ENCODE peak calls at places on chromosomes 16 and 17, in four cellular contexts. One of them, this sample, is unnamed.

GRCh38 chr17:10471853-10472252 is 2.5 kb upstream of the MYH4 start:
- DNase-seq in tibial artery: no peak
- DNase-seq in ovary: no peak
- DNase-seq in psoas muscle: no peak
- DNase-seq in this sample: no peak

GRCh38 chr17:66353937-66354401 is 51.6 kb downstream of the PRKCA start:
- DNase-seq in tibial artery: no peak
- DNase-seq in ovary: no peak
- DNase-seq in psoas muscle: no peak
- DNase-seq in this sample: no peak

GRCh38 chr16:21666772-21667171 is 3.0 kb downstream of the OTOA start:
- DNase-seq in tibial artery: no peak
- DNase-seq in ovary: no peak
- DNase-seq in psoas muscle: no peak
- DNase-seq in this sample: no peak

GRCh38 chr16:72848759-72849664 is 198.9 kb downstream of the ZFHX3 start:
- DNase-seq in tibial artery: peak
- DNase-seq in ovary: peak
- DNase-seq in psoas muscle: peak
- DNase-seq in this sample: peak

GRCh38 chr16:89018605-89019158 is 41.7 kb upstream of the CBFA2T3 start:
- DNase-seq in tibial artery: peak
- DNase-seq in ovary: no peak
- DNase-seq in psoas muscle: peak
- DNase-seq in this sample: peak

GRCh38 chr17:52024296-52024870 is 134.1 kb downstream of the CA10 start:
- DNase-seq in tibial artery: no peak
- DNase-seq in ovary: peak
- DNase-seq in psoas muscle: no peak
- DNase-seq in this sample: no peak

GRCh38 chr17:19538095-19539039 is 4.7 kb downstream of the SLC47A1 start:
- DNase-seq in tibial artery: no peak
- DNase-seq in ovary: no peak
- DNase-seq in psoas muscle: peak
- DNase-seq in this sample: no peak

GRCh38 chr17:4600563-4600962 is 16.2 kb downstream of the SMTNL2 start:
- DNase-seq in tibial artery: no peak
- DNase-seq in ovary: peak
- DNase-seq in psoas muscle: peak
- DNase-seq in this sample: peak

GRCh38 chr17:65332375-65332774 is 195.2 kb downstream of the RGS9 start:
- DNase-seq in tibial artery: no peak
- DNase-seq in ovary: no peak
- DNase-seq in psoas muscle: no peak
- DNase-seq in this sample: peak

GRCh38 chr17:45341389-45342158 is 24.8 kb upstream of the MAP3K14 start:
- DNase-seq in tibial artery: peak
- DNase-seq in ovary: peak
- DNase-seq in psoas muscle: peak
- DNase-seq in this sample: peak

GRCh38 chr16:57017251-57017650 is 27.9 kb downstream of the NLRC5 start:
- DNase-seq in tibial artery: no peak
- DNase-seq in ovary: no peak
- DNase-seq in psoas muscle: no peak
- DNase-seq in this sample: no peak

GRCh38 chr16:85940214-85940613 is 41.3 kb downstream of the IRF8 start:
- DNase-seq in tibial artery: no peak
- DNase-seq in ovary: no peak
- DNase-seq in psoas muscle: no peak
- DNase-seq in this sample: no peak

GRCh38 chr17:39920218-39921210 is 2.1 kb upstream of the GSDMB start:
- DNase-seq in tibial artery: no peak
- DNase-seq in ovary: no peak
- DNase-seq in psoas muscle: no peak
- DNase-seq in this sample: no peak

GRCh38 chr17:1966274-1967086 is 58.7 kb downstream of the RTN4RL1 start:
- DNase-seq in tibial artery: no peak
- DNase-seq in ovary: no peak
- DNase-seq in psoas muscle: no peak
- DNase-seq in this sample: peak

GRCh38 chr17:35345445-35345925 is 27.9 kb downstream of the SLFN11 start:
- DNase-seq in tibial artery: no peak
- DNase-seq in ovary: no peak
- DNase-seq in psoas muscle: no peak
- DNase-seq in this sample: no peak

GRCh38 chr16:74726736-74727135 is 26.1 kb upstream of the MLKL start:
- DNase-seq in tibial artery: no peak
- DNase-seq in ovary: no peak
- DNase-seq in psoas muscle: no peak
- DNase-seq in this sample: no peak

GRCh38 chr17:6755731-6756184 is at the start of gene XAF1:
- DNase-seq in tibial artery: no peak
- DNase-seq in ovary: peak
- DNase-seq in psoas muscle: no peak
- DNase-seq in this sample: peak

GRCh38 chr16:85529489-85530369 is 83.4 kb upstream of the GSE1 start:
- DNase-seq in tibial artery: no peak
- DNase-seq in ovary: no peak
- DNase-seq in psoas muscle: no peak
- DNase-seq in this sample: no peak

GRCh38 chr17:57881783-57882291 is 32.0 kb upstream of the MRPS23 start:
- DNase-seq in tibial artery: no peak
- DNase-seq in ovary: no peak
- DNase-seq in psoas muscle: no peak
- DNase-seq in this sample: peak

GRCh38 chr17:12510535-12510934 is 155.2 kb upstream of the MYOCD start:
- DNase-seq in tibial artery: no peak
- DNase-seq in ovary: no peak
- DNase-seq in psoas muscle: no peak
- DNase-seq in this sample: peak

GRCh38 chr16:46731691-46732555 is 16.2 kb downstream of the MYLK3 start:
- DNase-seq in tibial artery: no peak
- DNase-seq in ovary: no peak
- DNase-seq in psoas muscle: no peak
- DNase-seq in this sample: no peak

GRCh38 chr16:12267491-12267890 is 291.0 kb downstream of the SNX29 start:
- DNase-seq in tibial artery: no peak
- DNase-seq in ovary: peak
- DNase-seq in psoas muscle: no peak
- DNase-seq in this sample: peak

GRCh38 chr17:49201481-49201927 is 8.9 kb downstream of the GNGT2 start:
- DNase-seq in tibial artery: no peak
- DNase-seq in ovary: no peak
- DNase-seq in psoas muscle: no peak
- DNase-seq in this sample: peak

GRCh38 chr16:69581297-69581696 is 15.5 kb downstream of the NFAT5 start:
- DNase-seq in tibial artery: no peak
- DNase-seq in ovary: no peak
- DNase-seq in psoas muscle: no peak
- DNase-seq in this sample: no peak

GRCh38 chr17:59423137-59423703 is 91.8 kb downstream of the YPEL2 start:
- DNase-seq in tibial artery: peak
- DNase-seq in ovary: no peak
- DNase-seq in psoas muscle: peak
- DNase-seq in this sample: peak

GRCh38 chr16:89828199-89828869 is at the start of gene SPIRE2:
- DNase-seq in tibial artery: peak
- DNase-seq in ovary: peak
- DNase-seq in psoas muscle: peak
- DNase-seq in this sample: peak

GRCh38 chr17:2634361-2634960 is 41.0 kb downstream of the PAFAH1B1 start:
- DNase-seq in tibial artery: no peak
- DNase-seq in ovary: no peak
- DNase-seq in psoas muscle: no peak
- DNase-seq in this sample: no peak

GRCh38 chr16:54118846-54119245 is 167.7 kb downstream of the IRX3 start:
- DNase-seq in tibial artery: no peak
- DNase-seq in ovary: no peak
- DNase-seq in psoas muscle: no peak
- DNase-seq in this sample: peak

GRCh38 chr16:80935691-80936090 is 71.0 kb downstream of the CMC2 start:
- DNase-seq in tibial artery: no peak
- DNase-seq in ovary: no peak
- DNase-seq in psoas muscle: no peak
- DNase-seq in this sample: no peak

GRCh38 chr16:31869511-31870201 is 4.0 kb upstream of the ZNF267 start:
- DNase-seq in tibial artery: no peak
- DNase-seq in ovary: no peak
- DNase-seq in psoas muscle: no peak
- DNase-seq in this sample: peak

GRCh38 chr17:59311051-59311468 is 20.4 kb upstream of the YPEL2 start:
- DNase-seq in tibial artery: no peak
- DNase-seq in ovary: no peak
- DNase-seq in psoas muscle: no peak
- DNase-seq in this sample: peak

DNA sequence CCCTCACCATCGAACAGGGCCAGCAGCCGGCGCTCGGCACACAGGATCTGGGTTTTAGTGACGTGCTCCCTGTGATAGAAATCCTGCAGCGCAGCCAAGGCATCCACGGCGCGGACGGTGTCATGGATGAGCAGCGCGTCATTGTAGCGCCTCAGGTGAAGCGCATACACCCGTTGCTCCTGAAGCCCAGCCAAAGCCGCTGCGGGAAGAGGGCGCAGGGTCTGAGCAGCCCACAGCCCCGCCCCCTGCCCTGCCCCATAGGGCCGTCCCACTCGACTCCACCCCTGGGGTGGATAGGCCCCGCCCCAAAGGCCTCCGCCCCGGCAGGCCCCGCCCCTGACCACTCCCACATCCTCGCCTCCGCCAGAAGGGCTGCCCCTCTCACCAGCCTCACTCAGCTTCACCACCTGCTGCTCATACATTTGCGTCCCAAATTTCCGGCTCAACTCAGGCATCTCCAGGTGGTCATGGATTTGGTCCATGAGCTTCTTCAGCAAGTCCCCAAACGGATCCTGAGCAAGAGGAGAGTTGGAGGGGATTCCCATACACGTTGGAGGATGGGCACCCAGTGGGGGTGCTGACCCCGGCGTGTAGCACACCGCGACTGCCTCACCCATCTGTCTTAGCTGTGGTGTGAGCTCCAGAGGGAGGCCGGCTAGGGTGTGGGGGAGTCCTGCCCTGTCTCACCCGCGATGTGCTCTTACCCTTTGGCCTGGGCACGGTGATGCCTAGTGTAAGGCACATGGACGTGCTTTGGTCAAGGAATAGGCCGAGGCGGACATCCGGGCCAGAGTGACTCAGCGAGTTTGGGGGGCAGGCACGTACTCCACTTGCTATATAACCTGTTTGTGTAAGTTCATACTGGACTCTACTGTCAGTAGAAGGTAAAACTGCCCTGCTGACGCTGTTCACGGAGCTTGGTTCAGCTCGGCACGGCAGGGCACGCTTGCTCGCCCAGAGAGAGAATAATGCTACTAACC is 4.6 kb downstream of the DHX58 start:
- DNase-seq in tibial artery: no peak
- DNase-seq in ovary: no peak
- DNase-seq in psoas muscle: peak
- DNase-seq in this sample: peak
- H3K4me3 ChIP-seq in tibial artery: no peak
- H3K4me3 ChIP-seq in ovary: peak
- H3K4me3 ChIP-seq in psoas muscle: peak
- H3K4me3 ChIP-seq in this sample: no peak

DNA sequence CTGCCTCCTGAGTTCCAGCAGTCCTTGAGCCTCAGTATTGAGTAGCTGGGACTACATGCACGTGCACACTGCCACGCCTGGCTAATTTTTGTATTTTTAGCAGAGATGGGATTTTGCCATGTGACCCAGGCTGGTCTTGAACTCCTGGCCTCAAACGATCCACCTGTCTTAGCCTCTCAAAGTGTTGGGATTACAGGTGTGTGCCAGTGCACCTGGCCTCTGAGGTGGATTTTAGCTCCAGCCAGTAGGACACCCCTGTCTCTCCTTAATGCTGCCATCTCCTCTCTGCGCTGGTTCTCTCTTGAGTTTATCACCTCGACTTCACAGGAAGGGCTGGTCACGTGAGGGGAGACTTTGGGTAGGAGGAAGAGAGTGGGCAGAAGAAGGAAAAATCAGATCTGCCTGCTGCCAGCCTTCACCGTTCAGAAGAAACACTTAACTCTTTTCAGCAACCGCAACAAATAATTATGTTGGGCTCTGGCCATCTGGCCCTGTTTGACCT is 55.1 kb downstream of the NDE1 start:
- DNase-seq in tibial artery: no peak
- DNase-seq in ovary: no peak
- DNase-seq in psoas muscle: no peak
- DNase-seq in this sample: no peak
- H3K27ac ChIP-seq in tibial artery: peak
- H3K27ac ChIP-seq in ovary: no peak
- H3K27ac ChIP-seq in psoas muscle: no peak
- H3K27ac ChIP-seq in this sample: no peak

DNA sequence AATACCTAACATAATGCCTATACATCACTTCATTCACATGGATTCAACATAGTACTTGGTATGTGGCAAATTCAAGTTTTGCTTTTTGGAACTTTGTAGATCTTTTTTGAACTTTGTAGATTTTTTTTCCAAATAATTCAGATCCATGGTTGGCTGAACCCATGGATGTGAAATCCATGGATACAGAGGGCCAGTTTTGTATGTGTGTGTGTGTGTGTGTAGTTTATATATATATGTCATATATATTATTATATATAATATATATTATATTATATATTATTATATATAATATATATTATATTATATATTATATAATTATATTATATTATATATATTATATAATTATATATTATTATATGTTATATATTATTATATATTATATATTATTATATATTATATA is 28.4 kb downstream of the CLUAP1 start:
- DNase-seq in tibial artery: no peak
- DNase-seq in ovary: no peak
- DNase-seq in psoas muscle: no peak
- DNase-seq in this sample: no peak
- H3K4me3 ChIP-seq in tibial artery: no peak
- H3K4me3 ChIP-seq in ovary: no peak
- H3K4me3 ChIP-seq in psoas muscle: no peak
- H3K4me3 ChIP-seq in this sample: no peak

DNA sequence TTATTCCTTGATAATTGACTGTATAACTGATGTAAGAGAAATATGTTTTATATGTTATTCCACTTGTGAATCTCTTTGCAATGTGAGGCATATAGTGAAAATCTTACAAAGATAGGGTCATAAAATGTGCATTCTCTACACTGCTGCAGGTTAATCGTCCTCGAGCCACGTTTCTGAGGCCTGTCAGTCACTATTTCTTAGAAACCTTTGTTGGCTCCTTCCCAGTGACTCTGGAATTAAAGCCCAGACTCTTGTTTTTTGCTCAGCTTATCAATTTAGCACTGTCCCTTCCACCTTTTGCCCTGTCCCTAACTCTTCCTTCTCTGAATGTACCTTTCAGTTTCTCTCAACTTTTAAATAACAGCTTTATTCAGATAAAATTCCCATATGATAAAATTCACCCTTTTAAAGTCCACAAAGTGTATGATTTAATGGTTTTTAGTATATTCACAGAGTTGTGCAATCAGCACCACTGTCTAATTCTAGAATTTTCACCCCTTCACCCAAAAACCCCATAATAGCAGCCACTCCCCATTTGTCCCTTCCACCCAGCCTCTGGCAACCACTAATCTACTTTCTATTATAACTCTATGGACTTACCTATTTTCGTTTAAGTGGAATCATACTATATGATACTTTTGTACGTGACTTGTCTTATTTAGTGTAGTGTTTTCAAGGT is 8.6 kb downstream of the TNRC6A start:
- DNase-seq in tibial artery: no peak
- DNase-seq in ovary: no peak
- DNase-seq in psoas muscle: no peak
- DNase-seq in this sample: no peak
- H3K27ac ChIP-seq in tibial artery: peak
- H3K27ac ChIP-seq in ovary: peak
- H3K27ac ChIP-seq in psoas muscle: peak
- H3K27ac ChIP-seq in this sample: peak